ENCODE peak calls at places on chromosomes 6 and 20, in four cellular contexts. N is non-pigmented ciliary epithelial cell; W is GM04503; L is stimulated activated CD4-positive, alpha-beta T cell treated with anti-CD3 and anti-CD28 coated beads, Interleukin-2, amount 100 ng/mL, for 24 hours. T is an unnamed sample.

GRCh38 chr6:152450519-152450918 is 186.6 kb downstream of the SYNE1 start:
- DNase-seq in N (no peak), L (no peak), W (no peak), T (no peak)

GRCh38 chr20:23039136-23039875 is 4.2 kb downstream of the SSTR4 start:
- DNase-seq in W (no peak), L (no peak), N (no peak), T (no peak)

GRCh38 chr6:16739329-16739801 is 21.9 kb downstream of the ATXN1 start:
- DNase-seq in L (no peak), W (no peak), N (no peak), T (no peak)

GRCh38 chr20:49593441-49594142 is 25.7 kb upstream of the PTGIS start:
- DNase-seq in W (no peak), L (no peak), N (no peak), T (no peak)

GRCh38 chr6:89237158-89237557 is 20.0 kb upstream of the GABRR1 start:
- DNase-seq in L (no peak), W (no peak), N (no peak), T (no peak)

GRCh38 chr6:36755435-36756348 is 58.1 kb downstream of the RAB44 start:
- DNase-seq in N (no peak), W (no peak), L (peak; percentile 78), T (peak; percentile 73)

GRCh38 chr20:62122659-62123449 is 579 bp downstream of the LSM14B start:
- DNase-seq in W (no peak), L (peak; percentile 36), N (no peak), T (peak; percentile 58)

GRCh38 chr20:24990810-24991252 is 1.7 kb downstream of the APMAP start:
- DNase-seq in L (no peak), W (no peak), N (no peak), T (no peak)

GRCh38 chr6:100084301-100085161 is 90.5 kb upstream of the MCHR2 start:
- DNase-seq in N (no peak), L (no peak), W (peak; percentile 77), T (no peak)

GRCh38 chr20:59469266-59470252 is 134.8 kb upstream of the PHACTR3 start:
- DNase-seq in N (no peak), L (no peak), W (no peak), T (no peak)

GRCh38 chr6:3644613-3645012 is 106.9 kb downstream of the PXDC1 start:
- DNase-seq in L (no peak), N (no peak), W (no peak), T (no peak)

GRCh38 chr20:36658300-36658699 is 12.3 kb upstream of the SLA2 start:
- DNase-seq in L (no peak), W (no peak), N (no peak), T (no peak)

GRCh38 chr20:17803765-17804164 is 104.0 kb downstream of the BANF2 start:
- DNase-seq in W (no peak), L (no peak), N (no peak), T (no peak)

GRCh38 chr6:20440291-20440690 is 38.6 kb downstream of the E2F3 start:
- DNase-seq in N (no peak), L (no peak), W (no peak), T (no peak)

GRCh38 chr6:43969158-43969981 is 157.9 kb downstream of the MRPL14 start:
- DNase-seq in N (no peak), W (no peak), L (no peak), T (no peak)

GRCh38 chr20:60057866-60058807 is 99.9 kb downstream of the CDH26 start:
- DNase-seq in N (no peak), W (no peak), L (peak; percentile 25), T (no peak)

GRCh38 chr6:33118525-33119123 is 42.8 kb downstream of the HLA-DPB1 start:
- DNase-seq in L (no peak), N (peak; percentile 5), W (no peak), T (peak; percentile 54)

GRCh38 chr6:160810238-160810637 is 108.2 kb downstream of the PLG start:
- DNase-seq in W (no peak), L (no peak), N (no peak), T (no peak)

GRCh38 chr20:46398963-46399362 is 7.5 kb downstream of the ELMO2 start:
- DNase-seq in L (no peak), N (no peak), W (no peak), T (no peak)

GRCh38 chr20:24328901-24329300 is 140.5 kb upstream of the SYNDIG1 start:
- DNase-seq in W (no peak), N (no peak), L (no peak), T (no peak)

GRCh38 chr6:109458774-109459531 is 3.4 kb upstream of the MICAL1 start:
- DNase-seq in N (no peak), W (no peak), L (peak; percentile 51), T (peak; percentile 59)

GRCh38 chr6:12289655-12290489 is at the start of gene EDN1:
- DNase-seq in L (peak; percentile 63), N (no peak), W (peak; percentile 59), T (peak; percentile 76)

GRCh38 chr6:39887692-39888450 is 46.4 kb downstream of the MOCS1 start:
- DNase-seq in N (peak; percentile 87), L (no peak), W (peak; percentile 67), T (no peak)

T was measured in GM13976.